ENCODE peak calls at places on chromosomes 7 and 10, in five cellular contexts. One of them, this sample, is unnamed.

GRCh38 chr10:29740981-29741545 is 106.3 kb upstream of the SVIL start:
- DNase-seq in GM12878: no peak
- DNase-seq in SK-N-SH: peak
- DNase-seq in K562: no peak
- DNase-seq in IMR-90: no peak
- DNase-seq in this sample: no peak

GRCh38 chr10:95236068-95236903 is 42.2 kb downstream of the ACSM6 start:
- DNase-seq in K562: no peak
- DNase-seq in IMR-90: peak
- DNase-seq in SK-N-SH: no peak
- DNase-seq in GM12878: peak
- DNase-seq in this sample: no peak

GRCh38 chr10:110010076-110011069 is 2.6 kb downstream of the ADD3 start:
- DNase-seq in SK-N-SH: no peak
- DNase-seq in K562: no peak
- DNase-seq in GM12878: peak
- DNase-seq in IMR-90: peak
- DNase-seq in this sample: no peak

GRCh38 chr7:34191766-34192550 is 286.6 kb downstream of the BMPER start:
- DNase-seq in SK-N-SH: no peak
- DNase-seq in IMR-90: no peak
- DNase-seq in GM12878: no peak
- DNase-seq in K562: no peak
- DNase-seq in this sample: no peak

GRCh38 chr7:122092964-122093797 is 50.9 kb downstream of the AASS start:
- DNase-seq in GM12878: peak
- DNase-seq in SK-N-SH: peak
- DNase-seq in IMR-90: peak
- DNase-seq in K562: peak
- DNase-seq in this sample: peak

GRCh38 chr10:128416231-128416630 is 290.0 kb upstream of the MKI67 start:
- DNase-seq in GM12878: no peak
- DNase-seq in K562: no peak
- DNase-seq in SK-N-SH: no peak
- DNase-seq in IMR-90: no peak
- DNase-seq in this sample: no peak

GRCh38 chr7:77331938-77332695 is 84.0 kb downstream of the GSAP start:
- DNase-seq in K562: peak
- DNase-seq in IMR-90: peak
- DNase-seq in GM12878: peak
- DNase-seq in SK-N-SH: peak
- DNase-seq in this sample: peak

GRCh38 chr10:23461557-23461956 is 22.7 kb downstream of the OTUD1 start:
- DNase-seq in IMR-90: no peak
- DNase-seq in SK-N-SH: no peak
- DNase-seq in K562: no peak
- DNase-seq in GM12878: no peak
- DNase-seq in this sample: no peak

GRCh38 chr10:3068968-3069737 is 1.8 kb downstream of the PFKP start:
- DNase-seq in IMR-90: peak
- DNase-seq in K562: peak
- DNase-seq in SK-N-SH: peak
- DNase-seq in GM12878: no peak
- DNase-seq in this sample: no peak

GRCh38 chr10:117264776-117265175 is 23.9 kb downstream of the SLC18A2 start:
- DNase-seq in IMR-90: no peak
- DNase-seq in SK-N-SH: no peak
- DNase-seq in GM12878: no peak
- DNase-seq in K562: no peak
- DNase-seq in this sample: no peak

GRCh38 chr10:63627881-63628296 is 106.7 kb downstream of the REEP3 start:
- DNase-seq in K562: no peak
- DNase-seq in IMR-90: no peak
- DNase-seq in SK-N-SH: no peak
- DNase-seq in GM12878: no peak
- DNase-seq in this sample: no peak
- TF ChIP-seq RCOR1 in K562: no peak
- TF ChIP-seq RCOR1 in IMR-90: no peak
- TF ChIP-seq RCOR1 in SK-N-SH: no peak
- TF ChIP-seq RCOR1 in GM12878: no peak
- TF ChIP-seq RCOR1 in this sample: no peak

GRCh38 chr10:30819306-30820190 is 190.0 kb upstream of the LYZL2 start:
- DNase-seq in IMR-90: peak
- DNase-seq in GM12878: no peak
- DNase-seq in K562: no peak
- DNase-seq in SK-N-SH: peak
- DNase-seq in this sample: no peak
- TF ChIP-seq RCOR1 in IMR-90: no peak
- TF ChIP-seq RCOR1 in GM12878: no peak
- TF ChIP-seq RCOR1 in K562: no peak
- TF ChIP-seq RCOR1 in SK-N-SH: no peak
- TF ChIP-seq RCOR1 in this sample: no peak

GRCh38 chr7:25947669-25948516 is 204.1 kb upstream of the NFE2L3 start:
- DNase-seq in IMR-90: no peak
- DNase-seq in GM12878: peak
- DNase-seq in K562: no peak
- DNase-seq in SK-N-SH: no peak
- DNase-seq in this sample: no peak

GRCh38 chr7:25950488-25951413 is 201.2 kb upstream of the NFE2L3 start:
- DNase-seq in GM12878: peak
- DNase-seq in IMR-90: peak
- DNase-seq in SK-N-SH: peak
- DNase-seq in K562: peak
- DNase-seq in this sample: peak

GRCh38 chr7:25951414-25952276 is 200.4 kb upstream of the NFE2L3 start:
- DNase-seq in SK-N-SH: peak
- DNase-seq in K562: no peak
- DNase-seq in IMR-90: no peak
- DNase-seq in GM12878: no peak
- DNase-seq in this sample: peak

GRCh38 chr7:25952277-25953057 is 199.5 kb upstream of the NFE2L3 start:
- DNase-seq in GM12878: no peak
- DNase-seq in K562: no peak
- DNase-seq in SK-N-SH: no peak
- DNase-seq in IMR-90: no peak
- DNase-seq in this sample: no peak

GRCh38 chr7:25949672-25950487 is 202.1 kb upstream of the NFE2L3 start:
- DNase-seq in IMR-90: no peak
- DNase-seq in SK-N-SH: no peak
- DNase-seq in K562: peak
- DNase-seq in GM12878: no peak
- DNase-seq in this sample: no peak
- TF ChIP-seq RCOR1 in IMR-90: no peak
- TF ChIP-seq RCOR1 in SK-N-SH: no peak
- TF ChIP-seq RCOR1 in K562: no peak
- TF ChIP-seq RCOR1 in GM12878: no peak
- TF ChIP-seq RCOR1 in this sample: no peak

DNA sequence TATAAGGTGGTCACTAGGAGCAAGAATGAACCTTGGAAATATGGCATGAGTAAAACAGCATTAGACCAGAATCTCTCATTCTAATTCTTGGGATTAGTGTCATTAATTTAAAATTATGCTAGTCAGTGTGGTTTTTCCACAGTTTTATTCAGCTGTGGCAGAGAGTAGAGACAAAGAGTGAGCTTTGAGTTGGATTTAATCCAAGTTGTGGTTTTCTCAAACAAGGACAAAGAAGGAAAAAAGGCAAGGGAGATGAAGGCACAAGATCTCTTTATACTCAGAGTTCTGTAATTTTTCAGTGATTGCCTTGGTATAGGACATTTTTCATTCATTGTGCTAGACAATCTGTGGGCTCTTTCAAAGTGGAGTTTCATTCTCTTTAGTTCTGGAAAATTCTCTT is 28.2 kb upstream of the AKAP9 start:
- DNase-seq in GM12878: no peak
- DNase-seq in IMR-90: peak
- DNase-seq in SK-N-SH: no peak
- DNase-seq in K562: no peak
- DNase-seq in this sample: no peak
- TF ChIP-seq RCOR1 in GM12878: no peak
- TF ChIP-seq RCOR1 in IMR-90: no peak
- TF ChIP-seq RCOR1 in SK-N-SH: no peak
- TF ChIP-seq RCOR1 in K562: no peak
- TF ChIP-seq RCOR1 in this sample: no peak

DNA sequence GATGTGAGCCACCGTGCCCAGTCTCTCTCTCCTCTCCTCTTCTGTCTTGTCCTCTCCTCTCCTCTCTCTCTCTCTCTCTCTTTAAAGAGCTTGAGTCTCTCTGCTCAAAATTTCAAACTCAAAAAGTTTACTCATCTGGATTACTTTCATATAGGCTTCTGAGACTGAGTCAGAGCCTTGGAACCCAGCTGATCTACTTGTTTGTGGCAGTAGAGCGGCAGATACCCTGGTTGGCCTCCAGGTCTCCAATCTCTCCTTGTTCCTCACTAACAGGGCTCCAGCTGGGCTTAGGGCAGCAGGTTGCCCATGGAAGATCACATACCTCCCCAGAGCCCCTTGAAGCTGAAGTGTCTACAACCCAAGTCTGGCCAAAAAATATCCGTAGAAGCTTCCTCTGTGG is 51.0 kb downstream of the HHEX start:
- DNase-seq in K562: no peak
- DNase-seq in GM12878: no peak
- DNase-seq in IMR-90: peak
- DNase-seq in SK-N-SH: no peak
- DNase-seq in this sample: no peak
- TF ChIP-seq RCOR1 in K562: no peak
- TF ChIP-seq RCOR1 in GM12878: no peak
- TF ChIP-seq RCOR1 in IMR-90: no peak
- TF ChIP-seq RCOR1 in SK-N-SH: no peak
- TF ChIP-seq RCOR1 in this sample: no peak

GRCh38 chr7:134086998-134087735 is 40.0 kb upstream of the LRGUK start:
- DNase-seq in SK-N-SH: no peak
- DNase-seq in IMR-90: no peak
- DNase-seq in K562: no peak
- DNase-seq in GM12878: no peak
- DNase-seq in this sample: no peak

GRCh38 chr7:134084488-134085144 is 42.5 kb upstream of the LRGUK start:
- DNase-seq in SK-N-SH: no peak
- DNase-seq in GM12878: no peak
- DNase-seq in K562: no peak
- DNase-seq in IMR-90: no peak
- DNase-seq in this sample: no peak

GRCh38 chr7:134089446-134089845 is 37.7 kb upstream of the LRGUK start:
- DNase-seq in SK-N-SH: no peak
- DNase-seq in IMR-90: no peak
- DNase-seq in GM12878: no peak
- DNase-seq in K562: no peak
- DNase-seq in this sample: peak

GRCh38 chr7:134085315-134085714 is 41.8 kb upstream of the LRGUK start:
- DNase-seq in SK-N-SH: no peak
- DNase-seq in K562: no peak
- DNase-seq in GM12878: no peak
- DNase-seq in IMR-90: no peak
- DNase-seq in this sample: no peak

GRCh38 chr7:134088199-134088598 is 38.9 kb upstream of the LRGUK start:
- DNase-seq in SK-N-SH: no peak
- DNase-seq in K562: no peak
- DNase-seq in GM12878: no peak
- DNase-seq in IMR-90: no peak
- DNase-seq in this sample: no peak
- TF ChIP-seq RCOR1 in SK-N-SH: no peak
- TF ChIP-seq RCOR1 in K562: no peak
- TF ChIP-seq RCOR1 in GM12878: no peak
- TF ChIP-seq RCOR1 in IMR-90: no peak
- TF ChIP-seq RCOR1 in this sample: no peak

DNA sequence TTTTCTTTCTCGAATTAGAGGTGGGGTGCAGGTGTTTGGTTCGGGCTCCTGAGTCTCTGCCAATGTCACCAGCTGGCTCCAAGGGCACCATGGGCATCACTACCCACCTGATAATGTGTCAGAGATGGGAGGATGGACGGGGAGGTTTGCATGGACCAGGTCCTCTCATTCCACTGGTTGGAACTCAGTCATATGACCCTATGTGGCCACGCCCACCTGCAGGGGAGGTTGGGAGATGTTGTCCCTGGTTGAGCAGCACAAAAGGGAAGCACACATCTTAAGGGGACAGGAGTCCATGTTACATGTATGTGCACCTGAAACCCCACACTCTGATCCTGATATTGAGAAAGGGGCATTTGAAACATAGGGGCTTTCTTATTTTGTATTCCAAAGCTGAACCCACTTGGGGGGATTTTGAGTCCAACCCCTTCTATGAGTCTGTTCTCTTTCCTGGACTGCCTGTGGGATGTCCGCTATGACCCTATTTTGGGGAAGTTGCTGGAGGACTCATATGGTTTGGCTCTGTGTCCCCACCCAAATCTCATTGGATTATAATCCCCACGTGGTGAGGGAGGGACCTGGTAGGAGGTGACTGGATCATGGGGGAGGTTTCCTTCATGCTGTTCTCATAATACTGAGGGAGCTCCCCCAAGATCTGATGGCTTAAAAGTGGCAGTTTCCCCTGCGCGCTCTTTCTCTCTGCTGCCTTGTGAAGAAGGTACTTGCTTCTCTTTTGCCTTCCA is 66.9 kb upstream of the BAIAP2L1 start:
- DNase-seq in SK-N-SH: no peak
- DNase-seq in IMR-90: no peak
- DNase-seq in GM12878: no peak
- DNase-seq in K562: no peak
- DNase-seq in this sample: peak
- TF ChIP-seq RCOR1 in SK-N-SH: no peak
- TF ChIP-seq RCOR1 in IMR-90: no peak
- TF ChIP-seq RCOR1 in GM12878: no peak
- TF ChIP-seq RCOR1 in K562: no peak
- TF ChIP-seq RCOR1 in this sample: no peak

GRCh38 chr10:26727005-26727404 is 29.5 kb downstream of the PDSS1 start:
- DNase-seq in K562: no peak
- DNase-seq in IMR-90: no peak
- DNase-seq in GM12878: no peak
- DNase-seq in SK-N-SH: no peak
- DNase-seq in this sample: no peak

GRCh38 chr10:26723016-26723415 is 25.5 kb downstream of the PDSS1 start:
- DNase-seq in K562: no peak
- DNase-seq in IMR-90: no peak
- DNase-seq in SK-N-SH: no peak
- DNase-seq in GM12878: no peak
- DNase-seq in this sample: no peak

GRCh38 chr10:26728957-26729356 is 31.5 kb downstream of the PDSS1 start:
- DNase-seq in SK-N-SH: no peak
- DNase-seq in GM12878: no peak
- DNase-seq in K562: no peak
- DNase-seq in IMR-90: no peak
- DNase-seq in this sample: no peak

GRCh38 chr10:26729395-26729794 is 31.9 kb downstream of the PDSS1 start:
- DNase-seq in SK-N-SH: no peak
- DNase-seq in IMR-90: no peak
- DNase-seq in K562: no peak
- DNase-seq in GM12878: no peak
- DNase-seq in this sample: no peak

GRCh38 chr10:26725837-26726727 is 28.6 kb downstream of the PDSS1 start:
- DNase-seq in SK-N-SH: peak
- DNase-seq in GM12878: no peak
- DNase-seq in IMR-90: peak
- DNase-seq in K562: peak
- DNase-seq in this sample: peak
- TF ChIP-seq RCOR1 in SK-N-SH: no peak
- TF ChIP-seq RCOR1 in GM12878: no peak
- TF ChIP-seq RCOR1 in IMR-90: no peak
- TF ChIP-seq RCOR1 in K562: no peak
- TF ChIP-seq RCOR1 in this sample: no peak

This sample was measured in A549.